ENCODE peak calls at places on chromosomes 1 and 21, in seven cellular contexts. One of them, this sample, is unnamed.

GRCh38 chr1:31727849-31728248 is 24.0 kb upstream of the COL16A1 start:
- DNase-seq in NCI-H2081: no peak
- DNase-seq in lower leg skin: no peak
- DNase-seq in psoas muscle: no peak
- DNase-seq in AG08396: no peak
- DNase-seq in heart left ventricle: no peak
- DNase-seq in progenitor cell of endocrine pancreas: no peak
- DNase-seq in this sample: no peak

GRCh38 chr21:42830456-42831455 is 48.6 kb downstream of the WDR4 start:
- DNase-seq in NCI-H2081: no peak
- DNase-seq in lower leg skin: no peak
- DNase-seq in psoas muscle: no peak
- DNase-seq in AG08396: no peak
- DNase-seq in heart left ventricle: no peak
- DNase-seq in progenitor cell of endocrine pancreas: no peak
- DNase-seq in this sample: no peak

GRCh38 chr1:2000432-2000831 is 3.2 kb downstream of the CFAP74 start:
- DNase-seq in NCI-H2081: no peak
- DNase-seq in lower leg skin: no peak
- DNase-seq in psoas muscle: no peak
- DNase-seq in AG08396: no peak
- DNase-seq in heart left ventricle: no peak
- DNase-seq in progenitor cell of endocrine pancreas: no peak
- DNase-seq in this sample: no peak

GRCh38 chr1:202272446-202272845 is 69.3 kb downstream of the UBE2T start:
- DNase-seq in NCI-H2081: no peak
- DNase-seq in lower leg skin: no peak
- DNase-seq in psoas muscle: no peak
- DNase-seq in AG08396: no peak
- DNase-seq in heart left ventricle: no peak
- DNase-seq in progenitor cell of endocrine pancreas: no peak
- DNase-seq in this sample: no peak

GRCh38 chr1:219160942-219161341 is 12.7 kb upstream of the LYPLAL1 start:
- DNase-seq in NCI-H2081: no peak
- DNase-seq in lower leg skin: no peak
- DNase-seq in psoas muscle: no peak
- DNase-seq in AG08396: no peak
- DNase-seq in heart left ventricle: no peak
- DNase-seq in progenitor cell of endocrine pancreas: no peak
- DNase-seq in this sample: no peak

GRCh38 chr1:173255214-173255813 is 48.2 kb upstream of the TNFSF4 start:
- DNase-seq in NCI-H2081: peak; percentile 21
- DNase-seq in lower leg skin: no peak
- DNase-seq in psoas muscle: no peak
- DNase-seq in AG08396: peak; percentile 31
- DNase-seq in heart left ventricle: no peak
- DNase-seq in progenitor cell of endocrine pancreas: no peak
- DNase-seq in this sample: no peak

GRCh38 chr1:5690878-5691277 is 301.3 kb downstream of the NPHP4 start:
- DNase-seq in NCI-H2081: no peak
- DNase-seq in lower leg skin: no peak
- DNase-seq in psoas muscle: no peak
- DNase-seq in AG08396: no peak
- DNase-seq in heart left ventricle: no peak
- DNase-seq in progenitor cell of endocrine pancreas: no peak
- DNase-seq in this sample: no peak

GRCh38 chr1:31228986-31229385 is 10.7 kb downstream of the NKAIN1 start:
- DNase-seq in NCI-H2081: no peak
- DNase-seq in lower leg skin: no peak
- DNase-seq in psoas muscle: no peak
- DNase-seq in AG08396: no peak
- DNase-seq in heart left ventricle: no peak
- DNase-seq in progenitor cell of endocrine pancreas: no peak
- DNase-seq in this sample: no peak

GRCh38 chr1:19723874-19724273 is 59.2 kb downstream of the HTR6 start:
- DNase-seq in NCI-H2081: no peak
- DNase-seq in lower leg skin: no peak
- DNase-seq in psoas muscle: no peak
- DNase-seq in AG08396: no peak
- DNase-seq in heart left ventricle: no peak
- DNase-seq in progenitor cell of endocrine pancreas: no peak
- DNase-seq in this sample: no peak

GRCh38 chr1:218207194-218207593 is 77.9 kb upstream of the RRP15 start:
- DNase-seq in NCI-H2081: no peak
- DNase-seq in lower leg skin: no peak
- DNase-seq in psoas muscle: no peak
- DNase-seq in AG08396: no peak
- DNase-seq in heart left ventricle: no peak
- DNase-seq in progenitor cell of endocrine pancreas: no peak
- DNase-seq in this sample: no peak

GRCh38 chr1:212309967-212310366 is 24.8 kb downstream of the PPP2R5A start:
- DNase-seq in NCI-H2081: peak; percentile 23
- DNase-seq in lower leg skin: no peak
- DNase-seq in psoas muscle: no peak
- DNase-seq in AG08396: no peak
- DNase-seq in heart left ventricle: no peak
- DNase-seq in progenitor cell of endocrine pancreas: no peak
- DNase-seq in this sample: no peak

GRCh38 chr1:29333008-29333407 is 96.7 kb downstream of the PTPRU start:
- DNase-seq in NCI-H2081: no peak
- DNase-seq in lower leg skin: no peak
- DNase-seq in psoas muscle: no peak
- DNase-seq in AG08396: no peak
- DNase-seq in heart left ventricle: no peak
- DNase-seq in progenitor cell of endocrine pancreas: no peak
- DNase-seq in this sample: no peak

GRCh38 chr1:12769031-12769430 is 4.5 kb upstream of the PRAMEF12 start:
- DNase-seq in NCI-H2081: no peak
- DNase-seq in lower leg skin: no peak
- DNase-seq in psoas muscle: no peak
- DNase-seq in AG08396: no peak
- DNase-seq in heart left ventricle: no peak
- DNase-seq in progenitor cell of endocrine pancreas: no peak
- DNase-seq in this sample: no peak

GRCh38 chr1:201750934-201751333 is 78.0 kb upstream of the IPO9 start:
- DNase-seq in NCI-H2081: no peak
- DNase-seq in lower leg skin: no peak
- DNase-seq in psoas muscle: no peak
- DNase-seq in AG08396: no peak
- DNase-seq in heart left ventricle: no peak
- DNase-seq in progenitor cell of endocrine pancreas: no peak
- DNase-seq in this sample: no peak

GRCh38 chr1:47578026-47578861 is 140.4 kb downstream of the FOXD2 start:
- DNase-seq in NCI-H2081: no peak
- DNase-seq in lower leg skin: no peak
- DNase-seq in psoas muscle: no peak
- DNase-seq in AG08396: no peak
- DNase-seq in heart left ventricle: peak; percentile 60
- DNase-seq in progenitor cell of endocrine pancreas: no peak
- DNase-seq in this sample: no peak

GRCh38 chr1:66243548-66244130 is 290.3 kb upstream of the SGIP1 start:
- DNase-seq in NCI-H2081: no peak
- DNase-seq in lower leg skin: no peak
- DNase-seq in psoas muscle: no peak
- DNase-seq in AG08396: no peak
- DNase-seq in heart left ventricle: no peak
- DNase-seq in progenitor cell of endocrine pancreas: no peak
- DNase-seq in this sample: no peak

GRCh38 chr1:41329662-41330587 is 31.3 kb upstream of the FOXO6 start:
- DNase-seq in NCI-H2081: no peak
- DNase-seq in lower leg skin: peak; percentile 8
- DNase-seq in psoas muscle: no peak
- DNase-seq in AG08396: no peak
- DNase-seq in heart left ventricle: no peak
- DNase-seq in progenitor cell of endocrine pancreas: no peak
- DNase-seq in this sample: no peak

GRCh38 chr1:73034255-73034654 is 751.9 kb upstream of the NEGR1 start:
- DNase-seq in NCI-H2081: no peak
- DNase-seq in lower leg skin: no peak
- DNase-seq in psoas muscle: no peak
- DNase-seq in AG08396: no peak
- DNase-seq in heart left ventricle: no peak
- DNase-seq in progenitor cell of endocrine pancreas: no peak
- DNase-seq in this sample: no peak

GRCh38 chr1:84347547-84348239 is 46.2 kb downstream of the SAMD13 start:
- DNase-seq in NCI-H2081: no peak
- DNase-seq in lower leg skin: no peak
- DNase-seq in psoas muscle: no peak
- DNase-seq in AG08396: no peak
- DNase-seq in heart left ventricle: no peak
- DNase-seq in progenitor cell of endocrine pancreas: no peak
- DNase-seq in this sample: no peak

GRCh38 chr21:44874497-44875331 is 1.2 kb upstream of the PTTG1IP start:
- DNase-seq in NCI-H2081: no peak
- DNase-seq in lower leg skin: peak; percentile 60
- DNase-seq in psoas muscle: peak; percentile 82
- DNase-seq in AG08396: no peak
- DNase-seq in heart left ventricle: peak; percentile 86
- DNase-seq in progenitor cell of endocrine pancreas: no peak
- DNase-seq in this sample: peak; percentile 74

GRCh38 chr21:29526545-29526944 is 227.8 kb downstream of the BACH1 start:
- DNase-seq in NCI-H2081: no peak
- DNase-seq in lower leg skin: no peak
- DNase-seq in psoas muscle: no peak
- DNase-seq in AG08396: no peak
- DNase-seq in heart left ventricle: no peak
- DNase-seq in progenitor cell of endocrine pancreas: no peak
- DNase-seq in this sample: no peak

GRCh38 chr1:1601564-1602320 is 1.8 kb upstream of the FNDC10 start:
- DNase-seq in NCI-H2081: no peak
- DNase-seq in lower leg skin: no peak
- DNase-seq in psoas muscle: no peak
- DNase-seq in AG08396: no peak
- DNase-seq in heart left ventricle: peak; percentile 18
- DNase-seq in progenitor cell of endocrine pancreas: no peak
- DNase-seq in this sample: no peak

This sample was measured in lung.